ENCODE peak calls at places on chromosomes 3 and 15, in nine cellular contexts. One of them, this sample, is unnamed.

GRCh38 chr3:146851665-146852064 is 246.5 kb upstream of the PLSCR5 start:
- DNase-seq in Panc1: no peak
- DNase-seq in tibial artery: no peak
- DNase-seq in mammary epithelial cell: no peak
- DNase-seq in nephron progenitor cell: no peak
- DNase-seq in gastrocnemius medialis: no peak
- DNase-seq in GM13976: no peak
- DNase-seq in neural progenitor cell: no peak
- DNase-seq in K562: no peak
- DNase-seq in this sample: no peak

GRCh38 chr3:148962513-148962912 is 28.8 kb upstream of the GYG1 start:
- DNase-seq in Panc1: no peak
- DNase-seq in tibial artery: peak
- DNase-seq in mammary epithelial cell: peak
- DNase-seq in nephron progenitor cell: no peak
- DNase-seq in gastrocnemius medialis: peak
- DNase-seq in GM13976: no peak
- DNase-seq in neural progenitor cell: peak
- DNase-seq in K562: peak
- DNase-seq in this sample: no peak

GRCh38 chr3:184571750-184572377 is 10.3 kb downstream of the EPHB3 start:
- DNase-seq in Panc1: no peak
- DNase-seq in tibial artery: no peak
- DNase-seq in mammary epithelial cell: no peak
- DNase-seq in nephron progenitor cell: no peak
- DNase-seq in gastrocnemius medialis: no peak
- DNase-seq in GM13976: no peak
- DNase-seq in neural progenitor cell: no peak
- DNase-seq in K562: no peak
- DNase-seq in this sample: no peak

GRCh38 chr15:73956276-73957086 is 30.2 kb downstream of the LOXL1 start:
- DNase-seq in Panc1: peak
- DNase-seq in tibial artery: peak
- DNase-seq in mammary epithelial cell: peak
- DNase-seq in nephron progenitor cell: no peak
- DNase-seq in gastrocnemius medialis: no peak
- DNase-seq in GM13976: no peak
- DNase-seq in neural progenitor cell: no peak
- DNase-seq in K562: no peak
- DNase-seq in this sample: no peak

GRCh38 chr3:107954845-107955244 is 136.0 kb downstream of the CD47 start:
- DNase-seq in Panc1: no peak
- DNase-seq in tibial artery: no peak
- DNase-seq in mammary epithelial cell: no peak
- DNase-seq in nephron progenitor cell: no peak
- DNase-seq in gastrocnemius medialis: no peak
- DNase-seq in GM13976: no peak
- DNase-seq in neural progenitor cell: no peak
- DNase-seq in K562: no peak
- DNase-seq in this sample: no peak

GRCh38 chr3:107366766-107367165 is 10.5 kb upstream of the CCDC54 start:
- DNase-seq in Panc1: no peak
- DNase-seq in tibial artery: no peak
- DNase-seq in mammary epithelial cell: no peak
- DNase-seq in nephron progenitor cell: no peak
- DNase-seq in gastrocnemius medialis: no peak
- DNase-seq in GM13976: no peak
- DNase-seq in neural progenitor cell: no peak
- DNase-seq in K562: peak
- DNase-seq in this sample: no peak

GRCh38 chr3:103977417-103977816 is 1389.3 kb upstream of the ALCAM start:
- DNase-seq in Panc1: no peak
- DNase-seq in tibial artery: no peak
- DNase-seq in mammary epithelial cell: no peak
- DNase-seq in nephron progenitor cell: no peak
- DNase-seq in gastrocnemius medialis: no peak
- DNase-seq in GM13976: no peak
- DNase-seq in neural progenitor cell: no peak
- DNase-seq in K562: no peak
- DNase-seq in this sample: no peak

GRCh38 chr15:58077427-58077826 is 11.9 kb upstream of the ALDH1A2 start:
- DNase-seq in Panc1: no peak
- DNase-seq in tibial artery: no peak
- DNase-seq in mammary epithelial cell: peak
- DNase-seq in nephron progenitor cell: no peak
- DNase-seq in gastrocnemius medialis: no peak
- DNase-seq in GM13976: peak
- DNase-seq in neural progenitor cell: peak
- DNase-seq in K562: no peak
- DNase-seq in this sample: no peak

GRCh38 chr3:170967682-170968081 is 58.8 kb downstream of the SLC2A2 start:
- DNase-seq in Panc1: no peak
- DNase-seq in tibial artery: no peak
- DNase-seq in mammary epithelial cell: no peak
- DNase-seq in nephron progenitor cell: no peak
- DNase-seq in gastrocnemius medialis: no peak
- DNase-seq in GM13976: no peak
- DNase-seq in neural progenitor cell: no peak
- DNase-seq in K562: no peak
- DNase-seq in this sample: no peak

DNA sequence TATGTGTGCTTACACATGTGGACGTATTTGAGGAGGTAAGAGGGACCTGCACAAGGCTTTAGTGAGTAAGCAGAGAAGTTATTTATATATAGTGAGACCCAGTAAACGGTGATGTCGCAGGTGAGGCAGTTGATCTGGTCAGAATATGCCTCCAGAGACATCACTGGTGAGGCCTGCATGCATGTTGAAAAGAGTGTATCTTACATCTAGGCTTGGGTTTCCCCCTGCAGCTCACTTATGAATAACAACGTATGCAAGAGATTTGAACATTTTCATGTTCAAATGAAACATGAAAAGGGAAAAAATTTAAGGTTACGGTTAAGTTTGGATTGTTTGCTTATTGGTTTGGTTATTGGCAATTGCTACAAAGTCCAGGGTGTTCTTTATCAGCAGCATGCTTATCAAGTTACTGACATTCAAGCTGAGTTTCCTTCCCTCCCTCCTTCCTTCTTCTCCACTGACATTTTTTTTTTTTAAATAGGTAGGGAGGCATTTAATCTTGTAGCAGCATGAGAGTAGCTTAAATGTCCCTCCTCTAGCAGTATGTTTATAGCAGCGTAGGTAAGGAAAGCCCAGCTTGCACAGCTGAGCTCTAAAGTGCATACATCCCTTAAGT is 123.2 kb downstream of the IGF1R start:
- DNase-seq in Panc1: no peak
- DNase-seq in tibial artery: no peak
- DNase-seq in mammary epithelial cell: no peak
- DNase-seq in nephron progenitor cell: no peak
- DNase-seq in gastrocnemius medialis: no peak
- DNase-seq in GM13976: no peak
- DNase-seq in neural progenitor cell: no peak
- DNase-seq in K562: no peak
- DNase-seq in this sample: no peak
- TF ChIP-seq CTCF in Panc1: peak
- TF ChIP-seq CTCF in tibial artery: no peak
- TF ChIP-seq CTCF in mammary epithelial cell: no peak
- TF ChIP-seq CTCF in nephron progenitor cell: no peak
- TF ChIP-seq CTCF in gastrocnemius medialis: no peak
- TF ChIP-seq CTCF in GM13976: no peak
- TF ChIP-seq CTCF in neural progenitor cell: no peak
- TF ChIP-seq CTCF in K562: no peak
- TF ChIP-seq CTCF in this sample: no peak

GRCh38 chr15:42020713-42021273 is at the start of gene PLA2G4E:
- DNase-seq in Panc1: no peak
- DNase-seq in tibial artery: no peak
- DNase-seq in mammary epithelial cell: peak
- DNase-seq in nephron progenitor cell: no peak
- DNase-seq in gastrocnemius medialis: no peak
- DNase-seq in GM13976: no peak
- DNase-seq in neural progenitor cell: no peak
- DNase-seq in K562: no peak
- DNase-seq in this sample: no peak

GRCh38 chr15:42014406-42014805 is 6.4 kb downstream of the PLA2G4E start:
- DNase-seq in Panc1: no peak
- DNase-seq in tibial artery: no peak
- DNase-seq in mammary epithelial cell: no peak
- DNase-seq in nephron progenitor cell: no peak
- DNase-seq in gastrocnemius medialis: no peak
- DNase-seq in GM13976: no peak
- DNase-seq in neural progenitor cell: no peak
- DNase-seq in K562: no peak
- DNase-seq in this sample: no peak

GRCh38 chr15:42016971-42017370 is 3.9 kb downstream of the PLA2G4E start:
- DNase-seq in Panc1: no peak
- DNase-seq in tibial artery: no peak
- DNase-seq in mammary epithelial cell: no peak
- DNase-seq in nephron progenitor cell: no peak
- DNase-seq in gastrocnemius medialis: no peak
- DNase-seq in GM13976: no peak
- DNase-seq in neural progenitor cell: no peak
- DNase-seq in K562: no peak
- DNase-seq in this sample: no peak

GRCh38 chr15:42021593-42021992 is 751 bp upstream of the PLA2G4E start:
- DNase-seq in Panc1: no peak
- DNase-seq in tibial artery: no peak
- DNase-seq in mammary epithelial cell: no peak
- DNase-seq in nephron progenitor cell: no peak
- DNase-seq in gastrocnemius medialis: no peak
- DNase-seq in GM13976: no peak
- DNase-seq in neural progenitor cell: no peak
- DNase-seq in K562: no peak
- DNase-seq in this sample: no peak

DNA sequence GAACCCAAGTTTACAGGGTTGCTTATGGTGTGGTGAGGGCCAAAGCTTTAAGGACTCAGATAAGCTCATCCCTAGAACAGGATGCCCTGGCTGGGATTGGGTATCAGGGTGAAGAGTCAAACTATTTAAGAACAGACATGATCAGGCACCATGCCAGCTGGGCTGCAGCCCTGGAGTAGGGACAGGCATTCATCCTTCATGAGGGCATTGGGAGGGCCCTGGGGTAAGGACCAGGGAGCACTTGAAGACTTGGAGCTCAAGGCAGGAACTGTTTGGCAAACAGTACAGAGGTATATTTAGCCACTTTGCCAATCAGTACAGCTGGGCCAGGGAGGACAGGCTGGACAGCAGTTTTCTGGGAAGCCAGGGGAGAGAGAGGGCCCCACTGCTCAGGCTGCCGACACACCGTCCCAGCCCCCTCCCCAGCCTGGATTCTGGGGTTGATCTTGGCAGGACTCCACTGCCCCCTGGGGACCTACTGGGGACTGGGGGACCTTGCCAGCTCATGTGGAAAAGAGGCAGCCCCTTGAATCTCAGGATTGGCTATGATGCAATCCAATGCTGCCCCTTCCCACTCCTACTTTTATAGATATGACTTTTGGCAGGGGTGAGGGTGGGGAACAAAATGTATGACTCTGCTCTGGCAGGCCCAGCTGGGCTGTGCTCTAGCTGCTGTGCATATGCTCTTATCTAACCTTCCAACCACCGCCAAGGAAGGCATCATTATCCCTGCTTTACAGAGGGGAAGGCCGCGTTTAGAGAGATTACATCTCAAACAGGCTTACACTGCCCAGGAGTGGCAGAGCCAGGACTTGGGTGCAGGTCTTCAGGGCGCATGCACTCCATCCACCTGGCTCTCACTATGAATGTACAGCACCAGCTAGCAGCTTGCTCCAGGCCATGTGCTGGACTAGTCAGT is 2.3 kb downstream of the PLA2G4E start:
- DNase-seq in Panc1: no peak
- DNase-seq in tibial artery: no peak
- DNase-seq in mammary epithelial cell: no peak
- DNase-seq in nephron progenitor cell: no peak
- DNase-seq in gastrocnemius medialis: peak
- DNase-seq in GM13976: no peak
- DNase-seq in neural progenitor cell: no peak
- DNase-seq in K562: no peak
- DNase-seq in this sample: peak
- TF ChIP-seq CTCF in Panc1: no peak
- TF ChIP-seq CTCF in tibial artery: no peak
- TF ChIP-seq CTCF in mammary epithelial cell: no peak
- TF ChIP-seq CTCF in nephron progenitor cell: no peak
- TF ChIP-seq CTCF in gastrocnemius medialis: no peak
- TF ChIP-seq CTCF in GM13976: no peak
- TF ChIP-seq CTCF in neural progenitor cell: no peak
- TF ChIP-seq CTCF in K562: no peak
- TF ChIP-seq CTCF in this sample: no peak

GRCh38 chr3:194671511-194671899 is 486 bp downstream of the LSG1 start:
- DNase-seq in Panc1: no peak
- DNase-seq in tibial artery: no peak
- DNase-seq in mammary epithelial cell: peak
- DNase-seq in nephron progenitor cell: no peak
- DNase-seq in gastrocnemius medialis: no peak
- DNase-seq in GM13976: peak
- DNase-seq in neural progenitor cell: peak
- DNase-seq in K562: peak
- DNase-seq in this sample: no peak
- TF ChIP-seq CTCF in Panc1: peak
- TF ChIP-seq CTCF in tibial artery: peak
- TF ChIP-seq CTCF in mammary epithelial cell: peak
- TF ChIP-seq CTCF in nephron progenitor cell: peak
- TF ChIP-seq CTCF in gastrocnemius medialis: peak
- TF ChIP-seq CTCF in GM13976: peak
- TF ChIP-seq CTCF in neural progenitor cell: peak
- TF ChIP-seq CTCF in K562: peak
- TF ChIP-seq CTCF in this sample: peak

GRCh38 chr3:53129344-53129743 is 891 bp downstream of the RFT1 start:
- DNase-seq in Panc1: no peak
- DNase-seq in tibial artery: no peak
- DNase-seq in mammary epithelial cell: no peak
- DNase-seq in nephron progenitor cell: no peak
- DNase-seq in gastrocnemius medialis: no peak
- DNase-seq in GM13976: no peak
- DNase-seq in neural progenitor cell: no peak
- DNase-seq in K562: peak
- DNase-seq in this sample: no peak

GRCh38 chr3:53131136-53131495 is 881 bp upstream of the RFT1 start:
- DNase-seq in Panc1: no peak
- DNase-seq in tibial artery: no peak
- DNase-seq in mammary epithelial cell: no peak
- DNase-seq in nephron progenitor cell: no peak
- DNase-seq in gastrocnemius medialis: no peak
- DNase-seq in GM13976: no peak
- DNase-seq in neural progenitor cell: no peak
- DNase-seq in K562: peak
- DNase-seq in this sample: no peak

GRCh38 chr3:53126646-53127045 is 3.6 kb downstream of the RFT1 start:
- DNase-seq in Panc1: no peak
- DNase-seq in tibial artery: no peak
- DNase-seq in mammary epithelial cell: no peak
- DNase-seq in nephron progenitor cell: no peak
- DNase-seq in gastrocnemius medialis: no peak
- DNase-seq in GM13976: no peak
- DNase-seq in neural progenitor cell: no peak
- DNase-seq in K562: no peak
- DNase-seq in this sample: no peak

GRCh38 chr3:53132347-53132746 is 2.1 kb upstream of the RFT1 start:
- DNase-seq in Panc1: no peak
- DNase-seq in tibial artery: no peak
- DNase-seq in mammary epithelial cell: no peak
- DNase-seq in nephron progenitor cell: no peak
- DNase-seq in gastrocnemius medialis: no peak
- DNase-seq in GM13976: no peak
- DNase-seq in neural progenitor cell: no peak
- DNase-seq in K562: no peak
- DNase-seq in this sample: no peak

GRCh38 chr3:53130179-53131135 is at the start of gene RFT1:
- DNase-seq in Panc1: no peak
- DNase-seq in tibial artery: peak
- DNase-seq in mammary epithelial cell: peak
- DNase-seq in nephron progenitor cell: peak
- DNase-seq in gastrocnemius medialis: peak
- DNase-seq in GM13976: peak
- DNase-seq in neural progenitor cell: peak
- DNase-seq in K562: peak
- DNase-seq in this sample: peak
- TF ChIP-seq CTCF in Panc1: no peak
- TF ChIP-seq CTCF in tibial artery: no peak
- TF ChIP-seq CTCF in mammary epithelial cell: peak
- TF ChIP-seq CTCF in nephron progenitor cell: peak
- TF ChIP-seq CTCF in gastrocnemius medialis: no peak
- TF ChIP-seq CTCF in GM13976: no peak
- TF ChIP-seq CTCF in neural progenitor cell: peak
- TF ChIP-seq CTCF in K562: no peak
- TF ChIP-seq CTCF in this sample: peak

This sample was measured in left ventricle myocardium inferior.